ENCODE peak calls at places on chromosomes 2 and 18, in nine cellular contexts. U is astrocyte, D is adrenal gland, M is colonic mucosa, W is AG04450, J is testis, H is heart left ventricle, G is ascending aorta, Q is lower lobe of right lung. Y is an unnamed sample. For H3K27me3, the result is how much of the 10 kb centered on the place peaks cover.

GRCh38 chr2:186853871-186854435 is 5.0 kb upstream of the ZSWIM2 start:
- DNase-seq in U (peak), D (no peak), M (no peak), W (no peak), J (no peak), H (no peak), G (no peak), Q (no peak), Y (no peak)

GRCh38 chr2:233387667-233388528 is 33.6 kb downstream of the DGKD start:
- DNase-seq in U (peak), D (peak), M (peak), W (peak), J (peak), H (peak), G (peak), Q (peak), Y (no peak)

GRCh38 chr18:36441872-36442271 is 144.4 kb downstream of the FHOD3 start:
- DNase-seq in U (peak), D (no peak), M (no peak), W (no peak), J (no peak), H (no peak), G (no peak), Q (no peak), Y (no peak)

GRCh38 chr18:23401400-23402347 is 51.4 kb upstream of the RIOK3 start:
- DNase-seq in U (peak), D (peak), M (peak), W (peak), J (peak), H (no peak), G (no peak), Q (peak), Y (peak)

GRCh38 chr2:9325428-9325827 is 97.9 kb downstream of the ITGB1BP1 start:
- DNase-seq in U (no peak), D (no peak), M (no peak), W (no peak), J (no peak), H (no peak), G (no peak), Q (no peak), Y (no peak)

GRCh38 chr18:34283506-34283905 is 58.8 kb upstream of the NOL4 start:
- DNase-seq in U (no peak), D (no peak), M (no peak), W (no peak), J (no peak), H (no peak), G (no peak), Q (no peak), Y (no peak)

GRCh38 chr2:233384017-233384416 is 29.7 kb downstream of the DGKD start:
- DNase-seq in U (no peak), D (no peak), M (no peak), W (no peak), J (no peak), H (no peak), G (no peak), Q (no peak), Y (peak)

GRCh38 chr2:237277151-237277550 is 136.8 kb downstream of the COL6A3 start:
- DNase-seq in U (peak), D (no peak), M (no peak), W (no peak), J (no peak), H (no peak), G (no peak), Q (no peak), Y (no peak)

GRCh38 chr2:98892871-98893270 is 43.2 kb downstream of the CRACDL start:
- DNase-seq in U (no peak), D (no peak), M (no peak), W (no peak), J (no peak), H (no peak), G (no peak), Q (no peak), Y (no peak)

GRCh38 chr2:42602218-42602936 is 33.9 kb downstream of the MTA3 start:
- DNase-seq in U (no peak), D (no peak), M (peak), W (no peak), J (no peak), H (no peak), G (no peak), Q (no peak), Y (no peak)

DNA sequence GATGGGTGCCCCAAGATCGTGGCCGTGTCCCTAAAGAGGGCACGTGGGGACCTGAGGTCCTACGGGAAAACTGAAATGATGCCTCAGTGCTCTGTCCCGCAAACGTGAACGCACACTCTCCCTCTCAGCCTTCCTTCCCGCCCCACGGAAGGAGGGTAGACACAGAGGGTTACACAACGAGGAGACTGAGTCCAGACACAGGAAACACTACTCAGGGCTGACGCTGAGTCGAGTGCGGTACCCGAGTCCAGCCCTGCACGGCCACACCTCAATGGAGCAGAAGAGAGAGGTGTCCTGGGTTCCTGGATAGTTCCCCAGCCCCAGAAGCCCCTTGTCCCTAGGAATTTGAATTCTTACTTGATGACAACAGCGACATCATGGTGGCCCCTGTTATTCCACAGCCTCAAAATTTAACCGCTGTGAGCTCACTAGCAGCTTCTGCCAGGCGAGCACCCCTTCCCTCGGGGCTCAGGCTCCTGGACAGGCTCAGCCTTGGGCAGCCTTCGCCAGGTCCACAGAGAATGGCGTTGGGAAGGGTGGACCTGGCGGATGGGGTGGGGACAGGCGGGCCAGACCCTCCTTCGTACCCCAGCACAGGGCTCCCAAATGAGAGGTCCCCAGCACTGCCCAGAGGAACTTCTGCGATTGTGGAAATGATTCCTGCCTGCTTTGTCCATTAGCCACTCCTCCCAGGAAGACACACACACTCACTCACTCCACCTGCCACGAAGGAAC is 980 bp upstream of the RNPEPL1 start:
- DNase-seq in U (no peak), D (peak), M (peak), W (no peak), J (peak), H (no peak), G (no peak), Q (peak), Y (peak)
- H3K27ac ChIP-seq in U (no peak), D (peak), M (peak), W (no peak), J (peak), H (peak), G (peak), Q (peak), Y (no peak)

GRCh38 chr2:176109226-176109954 is 2.3 kb downstream of the HOXD11 start:
- DNase-seq in U (no peak), D (no peak), M (no peak), W (no peak), J (no peak), H (no peak), G (no peak), Q (no peak), Y (no peak)

GRCh38 chr2:176105727-176106635 is 1.1 kb upstream of the HOXD11 start:
- DNase-seq in U (no peak), D (no peak), M (no peak), W (no peak), J (no peak), H (no peak), G (no peak), Q (no peak), Y (no peak)

GRCh38 chr2:176109955-176110345 is 2.9 kb downstream of the HOXD11 start:
- DNase-seq in U (no peak), D (no peak), M (no peak), W (no peak), J (no peak), H (no peak), G (no peak), Q (no peak), Y (no peak)

GRCh38 chr2:176106636-176107539 is at the start of gene HOXD11:
- DNase-seq in U (no peak), D (no peak), M (peak), W (no peak), J (no peak), H (no peak), G (no peak), Q (no peak), Y (no peak)

GRCh38 chr2:176107731-176108181 is 676 bp downstream of the HOXD11 start:
- DNase-seq in U (no peak), D (no peak), M (peak), W (no peak), J (no peak), H (no peak), G (no peak), Q (no peak), Y (no peak)
- H3K27me3 ChIP-seq in U (half or more), D (half or more), M (half or more), W (half or more), J (under half), H (half or more), G (half or more), Q (half or more), Y (half or more)

GRCh38 chr2:11321847-11322246 is 22.6 kb downstream of the ROCK2 start:
- DNase-seq in U (no peak), D (no peak), M (no peak), W (no peak), J (no peak), H (no peak), G (no peak), Q (no peak), Y (no peak)

GRCh38 chr2:11325961-11326691 is 18.3 kb downstream of the ROCK2 start:
- DNase-seq in U (no peak), D (no peak), M (no peak), W (no peak), J (no peak), H (no peak), G (no peak), Q (no peak), Y (no peak)

GRCh38 chr2:11315074-11315705 is 29.2 kb downstream of the ROCK2 start:
- DNase-seq in U (no peak), D (no peak), M (no peak), W (no peak), J (no peak), H (no peak), G (no peak), Q (no peak), Y (no peak)

GRCh38 chr2:11319939-11320338 is 24.5 kb downstream of the ROCK2 start:
- DNase-seq in U (peak), D (no peak), M (no peak), W (no peak), J (no peak), H (no peak), G (no peak), Q (no peak), Y (no peak)

DNA sequence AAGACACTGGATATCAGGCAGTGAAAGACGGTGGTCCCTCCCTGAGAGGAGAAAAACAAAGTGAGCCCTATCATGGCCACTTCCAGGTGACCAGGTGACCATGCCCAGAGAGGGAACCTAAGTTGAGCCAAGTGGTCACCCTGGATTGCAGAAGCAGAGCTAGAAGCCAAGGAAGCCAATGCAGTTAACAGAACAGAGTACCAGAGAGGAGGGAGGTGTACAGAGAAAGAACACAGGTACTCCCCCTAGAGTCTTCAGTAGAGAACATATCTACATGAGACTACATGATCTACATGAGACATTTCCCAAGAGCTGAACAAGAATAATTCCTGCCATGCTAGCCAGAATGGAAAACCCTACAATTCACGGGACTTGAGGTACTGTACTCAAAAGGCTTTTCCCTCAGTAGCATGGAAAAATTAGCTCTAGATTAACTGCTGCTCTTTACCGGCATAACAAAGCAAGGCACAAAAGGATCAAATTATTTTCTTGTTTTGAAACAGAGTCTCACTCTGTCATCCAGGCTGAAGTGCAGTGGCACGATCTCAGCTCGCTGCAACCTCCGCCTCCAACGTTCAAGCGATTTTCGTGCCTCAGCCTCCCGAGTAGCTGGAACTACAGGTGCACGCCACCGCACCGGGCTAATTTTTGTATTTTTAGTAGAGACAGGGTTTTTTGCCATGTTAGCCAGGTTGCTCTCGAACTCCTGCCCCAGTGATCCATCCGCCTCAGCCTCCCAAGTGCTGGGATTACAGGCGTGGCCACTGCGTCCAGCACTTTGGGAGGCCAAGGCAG is 23.5 kb downstream of the ROCK2 start:
- DNase-seq in U (no peak), D (no peak), M (no peak), W (no peak), J (no peak), H (no peak), G (no peak), Q (no peak), Y (no peak)
- TF ChIP-seq CTCF in U (no peak), D (no peak), M (no peak), W (no peak), J (no peak), H (no peak), G (no peak), Q (no peak), Y (peak)

GRCh38 chr2:239275037-239275685 is 125.7 kb downstream of the HDAC4 start:
- DNase-seq in U (peak), D (peak), M (peak), W (peak), J (peak), H (peak), G (peak), Q (peak), Y (no peak)

GRCh38 chr2:239272626-239273025 is 128.2 kb downstream of the HDAC4 start:
- DNase-seq in U (no peak), D (no peak), M (no peak), W (no peak), J (peak), H (peak), G (no peak), Q (no peak), Y (no peak)

GRCh38 chr2:239274391-239275001 is 126.3 kb downstream of the HDAC4 start:
- DNase-seq in U (peak), D (peak), M (peak), W (no peak), J (peak), H (peak), G (no peak), Q (no peak), Y (peak)

GRCh38 chr2:239271471-239272255 is 129.2 kb downstream of the HDAC4 start:
- DNase-seq in U (no peak), D (no peak), M (peak), W (no peak), J (peak), H (peak), G (no peak), Q (no peak), Y (no peak)

GRCh38 chr2:239273280-239274234 is 127.3 kb downstream of the HDAC4 start:
- DNase-seq in U (no peak), D (no peak), M (peak), W (no peak), J (peak), H (peak), G (no peak), Q (peak), Y (no peak)
- H3K27ac ChIP-seq in U (peak), D (peak), M (no peak), W (peak), J (no peak), H (no peak), G (no peak), Q (no peak), Y (no peak)

GRCh38 chr2:30765876-30766470 is 41.3 kb downstream of the CAPN13 start:
- DNase-seq in U (no peak), D (no peak), M (no peak), W (no peak), J (no peak), H (no peak), G (no peak), Q (no peak), Y (no peak)
- H3K27me3 ChIP-seq in U (under half), D (under half), M (under half), W (under half), J (under half), H (under half), G (under half), Q (under half), Y (under half)

DNA sequence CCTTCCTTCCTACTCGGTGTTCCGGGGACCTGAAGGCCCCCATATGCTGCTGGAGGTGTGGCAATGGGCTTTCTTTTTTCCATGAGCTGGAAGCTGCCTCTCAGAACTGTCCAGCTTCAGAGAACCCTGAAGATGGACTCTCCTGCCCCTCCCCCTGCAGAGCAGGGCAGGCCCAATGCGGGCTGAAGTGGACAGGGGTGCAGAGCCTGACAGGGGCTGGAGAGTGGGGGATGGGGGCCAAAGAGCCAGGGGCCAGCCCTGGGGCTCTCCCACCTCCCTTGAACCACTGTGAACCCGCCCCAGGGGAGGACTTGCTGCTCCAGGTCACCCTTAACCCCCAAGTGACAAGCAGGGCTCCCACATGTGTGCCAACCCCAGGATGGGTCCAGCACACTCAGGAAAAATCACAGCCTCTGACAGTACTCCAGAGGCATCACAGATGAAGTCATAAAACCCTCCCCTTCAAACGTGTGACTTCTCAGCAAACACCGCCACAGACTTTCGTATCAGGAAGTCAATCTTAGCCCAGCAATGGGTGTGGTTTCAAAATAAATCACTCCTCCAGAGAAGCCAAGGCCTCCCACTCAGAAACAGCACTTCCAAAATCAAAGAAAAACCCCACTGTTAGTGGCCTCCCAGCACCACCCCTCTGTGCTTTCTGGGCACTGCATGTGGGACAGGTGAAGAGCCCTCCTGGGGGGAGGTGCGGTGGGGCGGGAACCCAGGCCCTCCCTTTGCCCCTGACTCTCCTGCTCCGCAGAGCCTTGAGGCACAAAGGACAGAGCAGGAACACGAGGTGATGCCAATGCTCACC is 135.8 kb downstream of the HDAC4 start:
- DNase-seq in U (peak), D (no peak), M (peak), W (no peak), J (peak), H (peak), G (peak), Q (no peak), Y (no peak)
- TF ChIP-seq CTCF in U (no peak), D (no peak), M (no peak), W (no peak), J (no peak), H (no peak), G (no peak), Q (no peak), Y (no peak)

DNA sequence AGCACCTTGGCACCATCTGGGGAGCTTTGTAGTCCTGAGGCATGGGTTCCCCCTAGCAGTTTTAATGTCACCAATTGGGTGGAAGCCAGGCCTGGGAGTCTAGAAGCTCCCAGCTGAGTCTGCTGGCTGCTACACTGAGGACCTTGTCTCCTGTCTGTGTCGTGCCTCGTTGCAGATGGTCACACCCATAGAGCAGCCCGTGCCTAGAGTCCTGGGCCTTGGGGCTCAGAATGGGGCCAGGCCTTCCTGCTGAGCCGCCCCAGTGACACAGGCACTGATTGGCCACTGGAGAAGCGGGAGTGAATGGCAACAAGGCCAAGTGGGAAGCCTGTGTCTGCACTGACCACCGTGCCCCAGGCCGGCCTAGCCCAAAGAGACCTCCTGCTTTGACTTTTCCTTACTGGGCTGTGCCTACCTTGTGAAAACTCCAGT is 113.2 kb downstream of the SH3RF3 start:
- DNase-seq in U (no peak), D (peak), M (no peak), W (no peak), J (no peak), H (peak), G (no peak), Q (no peak), Y (no peak)
- H3K27ac ChIP-seq in U (peak), D (peak), M (peak), W (peak), J (peak), H (peak), G (peak), Q (peak), Y (no peak)